ENCODE peak calls at places on chromosomes 3 and 15, in ten cellular contexts. H is mesothelial cell of epicardium; Y is fibroblast of mammary gland; B is MCF 10A; S is AG04450; L is CD4-positive, alpha-beta T cell; Z is AG09319; J is neural crest cell; X is upper lobe of left lung; O is lower leg skin. T is an unnamed sample.

GRCh38 chr15:73951044-73951561 is 24.8 kb downstream of the LOXL1 start:
- DNase-seq in H (peak), Y (peak), B (peak), S (peak), L (peak), Z (peak), J (peak), X (peak), O (peak), T (peak)

GRCh38 chr15:52857937-52858336 is 67.8 kb upstream of the ONECUT1 start:
- DNase-seq in H (no peak), Y (no peak), B (peak), S (no peak), L (no peak), Z (no peak), J (no peak), X (no peak), O (no peak), T (no peak)

GRCh38 chr3:31417486-31417885 is 115.2 kb upstream of the STT3B start:
- DNase-seq in H (no peak), Y (no peak), B (no peak), S (no peak), L (no peak), Z (no peak), J (no peak), X (no peak), O (no peak), T (no peak)

GRCh38 chr3:65778966-65779365 is 259.8 kb downstream of the MAGI1 start:
- DNase-seq in H (no peak), Y (no peak), B (no peak), S (no peak), L (no peak), Z (no peak), J (no peak), X (no peak), O (no peak), T (no peak)

GRCh38 chr3:141352262-141352984 is 15.9 kb upstream of the ZBTB38 start:
- DNase-seq in H (no peak), Y (no peak), B (no peak), S (no peak), L (no peak), Z (no peak), J (no peak), X (no peak), O (no peak), T (no peak)

GRCh38 chr15:80176443-80176842 is 23.6 kb downstream of the FAH start:
- DNase-seq in H (no peak), Y (no peak), B (peak), S (no peak), L (no peak), Z (no peak), J (no peak), X (no peak), O (no peak), T (no peak)

GRCh38 chr3:46713048-46713897 is 4.4 kb downstream of the PRSS50 start:
- DNase-seq in H (no peak), Y (no peak), B (no peak), S (no peak), L (peak), Z (no peak), J (no peak), X (no peak), O (no peak), T (no peak)

GRCh38 chr3:153855772-153856171 is 265.4 kb upstream of the ARHGEF26 start:
- DNase-seq in H (no peak), Y (no peak), B (peak), S (no peak), L (no peak), Z (no peak), J (no peak), X (no peak), O (no peak), T (no peak)

GRCh38 chr3:14174483-14174882 is 3.9 kb downstream of the XPC start:
- DNase-seq in H (no peak), Y (peak), B (no peak), S (no peak), L (no peak), Z (no peak), J (no peak), X (no peak), O (no peak), T (no peak)

GRCh38 chr3:151383956-151384355 is 597 bp downstream of the P2RY12 start:
- DNase-seq in H (no peak), Y (peak), B (no peak), S (no peak), L (no peak), Z (no peak), J (no peak), X (no peak), O (no peak), T (no peak)

GRCh38 chr3:140767536-140767935 is 89.7 kb downstream of the TRIM42 start:
- DNase-seq in H (no peak), Y (no peak), B (no peak), S (no peak), L (no peak), Z (no peak), J (no peak), X (no peak), O (no peak), T (no peak)

GRCh38 chr3:153293222-153293621 is 131.2 kb downstream of the RAP2B start:
- DNase-seq in H (no peak), Y (peak), B (peak), S (no peak), L (no peak), Z (peak), J (no peak), X (no peak), O (no peak), T (peak)

GRCh38 chr3:197203714-197204146 is 94.7 kb downstream of the DLG1 start:
- DNase-seq in H (no peak), Y (no peak), B (no peak), S (no peak), L (no peak), Z (no peak), J (no peak), X (no peak), O (no peak), T (no peak)

GRCh38 chr3:124351430-124352142 is 359.7 kb upstream of the ROPN1 start:
- DNase-seq in H (no peak), Y (peak), B (peak), S (peak), L (no peak), Z (peak), J (peak), X (no peak), O (no peak), T (peak)

GRCh38 chr15:92109485-92109884 is 256.0 kb downstream of the SLCO3A1 start:
- DNase-seq in H (no peak), Y (no peak), B (no peak), S (no peak), L (no peak), Z (no peak), J (no peak), X (no peak), O (no peak), T (no peak)

GRCh38 chr15:66617137-66618090 is 51.6 kb upstream of the LCTL start:
- DNase-seq in H (no peak), Y (peak), B (no peak), S (peak), L (no peak), Z (peak), J (no peak), X (peak), O (peak), T (peak)

GRCh38 chr3:188578579-188579363 is 424.8 kb downstream of the LPP start:
- DNase-seq in H (no peak), Y (peak), B (peak), S (peak), L (no peak), Z (peak), J (no peak), X (no peak), O (peak), T (peak)

GRCh38 chr3:55198554-55198953 is 270.7 kb upstream of the LRTM1 start:
- DNase-seq in H (no peak), Y (peak), B (no peak), S (peak), L (no peak), Z (peak), J (no peak), X (no peak), O (no peak), T (peak)

GRCh38 chr3:83849331-83849730 is 1109.5 kb upstream of the CADM2 start:
- DNase-seq in H (no peak), Y (no peak), B (no peak), S (no peak), L (no peak), Z (no peak), J (no peak), X (no peak), O (no peak), T (no peak)

GRCh38 chr3:141321109-141321497 is 47.2 kb upstream of the ZBTB38 start:
- DNase-seq in H (no peak), Y (peak), B (no peak), S (no peak), L (no peak), Z (no peak), J (no peak), X (no peak), O (no peak), T (no peak)

GRCh38 chr3:198079771-198080520 is 119.9 kb downstream of the LMLN start:
- DNase-seq in H (no peak), Y (peak), B (peak), S (no peak), L (peak), Z (no peak), J (peak), X (no peak), O (no peak), T (no peak)

GRCh38 chr3:131544557-131544956 is 41.8 kb upstream of the MRPL3 start:
- DNase-seq in H (no peak), Y (no peak), B (no peak), S (no peak), L (no peak), Z (no peak), J (no peak), X (no peak), O (no peak), T (no peak)

GRCh38 chr15:69462030-69462492 is 9.4 kb downstream of the RPLP1 start:
- DNase-seq in H (no peak), Y (no peak), B (no peak), S (no peak), L (no peak), Z (no peak), J (no peak), X (peak), O (no peak), T (no peak)

GRCh38 chr3:194404365-194405140 is 5.5 kb upstream of the GP5 start:
- DNase-seq in H (no peak), Y (peak), B (peak), S (no peak), L (no peak), Z (peak), J (no peak), X (no peak), O (no peak), T (no peak)

GRCh38 chr15:86690566-86690965 is 610.9 kb downstream of the AGBL1 start:
- DNase-seq in H (no peak), Y (no peak), B (peak), S (no peak), L (no peak), Z (no peak), J (no peak), X (no peak), O (no peak), T (no peak)

GRCh38 chr3:185851046-185851445 is 26.2 kb upstream of the IGF2BP2 start:
- DNase-seq in H (no peak), Y (peak), B (no peak), S (no peak), L (no peak), Z (no peak), J (no peak), X (no peak), O (no peak), T (no peak)

GRCh38 chr3:14352002-14352627 is 50.3 kb upstream of the SLC6A6 start:
- DNase-seq in H (no peak), Y (peak), B (no peak), S (no peak), L (no peak), Z (no peak), J (no peak), X (no peak), O (no peak), T (no peak)

GRCh38 chr3:100776736-100777135 is 67.4 kb downstream of the TFG start:
- DNase-seq in H (no peak), Y (peak), B (no peak), S (no peak), L (no peak), Z (no peak), J (no peak), X (no peak), O (no peak), T (no peak)

GRCh38 chr3:13112521-13113345 is 39.5 kb upstream of the IQSEC1 start:
- DNase-seq in H (no peak), Y (no peak), B (no peak), S (no peak), L (no peak), Z (no peak), J (no peak), X (no peak), O (no peak), T (no peak)

GRCh38 chr15:61025746-61026256 is 203.3 kb downstream of the RORA start:
- DNase-seq in H (no peak), Y (no peak), B (no peak), S (no peak), L (no peak), Z (no peak), J (no peak), X (no peak), O (no peak), T (no peak)

GRCh38 chr15:28086175-28086703 is 12.9 kb downstream of the OCA2 start:
- DNase-seq in H (no peak), Y (peak), B (peak), S (peak), L (peak), Z (no peak), J (peak), X (no peak), O (no peak), T (no peak)

GRCh38 chr3:195587824-195588223 is 4.1 kb upstream of the APOD start:
- DNase-seq in H (no peak), Y (no peak), B (no peak), S (no peak), L (no peak), Z (no peak), J (no peak), X (no peak), O (no peak), T (no peak)

GRCh38 chr3:96813820-96814580 is 394 bp upstream of the EPHA6 start:
- DNase-seq in H (peak), Y (peak), B (peak), S (no peak), L (no peak), Z (peak), J (peak), X (peak), O (no peak), T (no peak)
- TF ChIP-seq CTCF in H (peak), Y (no peak), B (peak), S (peak), L (no peak), Z (peak), J (peak), X (no peak), O (no peak), T (peak)

GRCh38 chr15:101413239-101413638 is 76.3 kb downstream of the PCSK6 start:
- DNase-seq in H (no peak), Y (no peak), B (no peak), S (no peak), L (no peak), Z (no peak), J (no peak), X (no peak), O (no peak), T (no peak)
- TF ChIP-seq CTCF in H (peak), Y (no peak), B (no peak), S (no peak), L (no peak), Z (no peak), J (peak), X (no peak), O (no peak), T (no peak)

DNA sequence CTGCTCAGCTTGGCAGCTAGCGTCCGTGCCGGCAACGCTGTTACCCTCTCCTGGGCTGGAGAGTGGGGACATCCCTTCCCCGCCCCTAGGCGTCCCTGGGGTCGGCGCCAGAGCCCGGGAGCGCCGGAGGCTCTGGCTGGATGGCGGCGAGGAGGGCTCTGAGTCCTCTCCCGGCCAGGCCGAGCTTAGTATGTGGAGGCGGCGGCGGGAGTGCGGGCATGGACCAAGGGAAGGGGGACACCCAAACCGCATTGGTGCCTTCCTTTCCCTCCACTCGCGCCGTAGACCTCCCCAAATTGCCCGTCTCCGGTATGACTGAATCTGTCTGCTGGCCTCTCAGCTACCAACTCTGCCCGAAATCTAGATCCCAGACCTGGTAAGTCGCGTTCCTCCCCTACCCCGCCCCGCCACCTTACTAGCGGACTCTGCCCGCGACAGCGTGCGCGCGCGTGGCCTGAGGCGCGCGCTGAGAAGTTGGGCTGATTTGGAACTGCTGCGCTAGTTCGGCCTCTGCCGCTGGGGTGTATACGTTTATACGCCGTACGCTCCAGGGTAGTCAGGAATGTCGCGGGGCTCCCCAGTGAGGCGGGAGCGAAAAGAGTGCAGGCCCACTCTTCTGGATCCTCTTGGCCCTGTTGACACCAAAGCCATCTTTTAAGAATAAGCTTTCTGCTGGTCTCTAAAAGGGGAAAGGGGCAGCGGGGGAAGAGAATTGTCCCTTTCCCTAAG is 12.2 kb downstream of the ZIC1 start:
- DNase-seq in H (peak), Y (no peak), B (no peak), S (no peak), L (no peak), Z (no peak), J (no peak), X (peak), O (no peak), T (no peak)
- TF ChIP-seq CTCF in H (no peak), Y (no peak), B (no peak), S (no peak), L (no peak), Z (no peak), J (no peak), X (no peak), O (no peak), T (no peak)

DNA sequence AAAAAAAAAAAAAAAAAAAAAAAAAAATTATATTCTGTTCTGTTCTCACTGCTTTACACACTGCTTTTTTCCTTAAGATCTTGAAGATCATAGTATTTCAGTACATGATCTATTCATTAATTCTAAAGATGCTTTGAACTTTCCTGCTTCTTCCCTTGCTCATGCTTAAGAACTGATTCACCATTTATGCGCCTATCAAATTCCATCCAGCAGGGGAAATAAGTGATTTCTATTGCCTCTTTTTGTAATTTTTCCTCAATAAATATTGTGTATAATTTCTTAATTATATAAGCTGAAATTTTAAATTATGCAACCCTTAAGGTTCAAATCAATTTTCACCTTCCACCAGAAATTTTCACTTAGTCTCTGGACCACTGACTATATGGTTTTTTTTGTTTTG is 10.6 kb downstream of the DENND6A start:
- DNase-seq in H (no peak), Y (peak), B (peak), S (no peak), L (no peak), Z (no peak), J (no peak), X (no peak), O (no peak), T (no peak)
- TF ChIP-seq CTCF in H (peak), Y (peak), B (no peak), S (peak), L (no peak), Z (peak), J (peak), X (no peak), O (no peak), T (no peak)

T was measured in AG09309.